ENCODE peak calls at places on chromosomes 11 and 22, in seven cellular contexts. C is K562, Q is heart left ventricle, Z is upper lobe of left lung, W is right lobe of liver, A is body of pancreas, B is A549. I is an unnamed sample.

GRCh38 chr11:10324474-10324873 is 19.6 kb downstream of the ADM start:
- ATAC-seq in Z (no peak), Q (no peak), C (no peak), W (no peak), A (no peak), B (no peak), I (no peak)

GRCh38 chr11:71986131-71986530 is 12.6 kb upstream of the IL18BP start:
- ATAC-seq in Q (no peak), C (no peak), B (no peak), A (no peak), W (no peak), Z (no peak), I (no peak)

GRCh38 chr11:130471731-130472433 is 23.4 kb downstream of the ADAMTS15 start:
- ATAC-seq in C (no peak), B (no peak), Q (no peak), A (no peak), W (no peak), Z (no peak), I (no peak)

GRCh38 chr22:44193537-44193896 is 12.8 kb downstream of the PARVG start:
- ATAC-seq in A (no peak), Z (no peak), Q (no peak), C (no peak), B (no peak), W (no peak), I (no peak)

GRCh38 chr11:117171007-117171647 is 7.4 kb upstream of the SIDT2 start:
- ATAC-seq in Q (peak), A (no peak), W (no peak), C (peak), Z (no peak), B (no peak), I (no peak)

GRCh38 chr11:130671801-130672700 is 223.6 kb downstream of the ADAMTS15 start:
- ATAC-seq in Z (peak), A (peak), W (peak), Q (peak), B (no peak), C (no peak), I (peak)

GRCh38 chr11:118216621-118217526 is 7.9 kb downstream of the JAML start:
- ATAC-seq in C (no peak), A (no peak), Q (no peak), Z (no peak), W (no peak), B (no peak), I (no peak)

GRCh38 chr11:125053167-125053566 is 9.9 kb upstream of the SLC37A2 start:
- ATAC-seq in C (no peak), A (no peak), Q (no peak), Z (no peak), W (no peak), B (no peak), I (no peak)

GRCh38 chr11:131512228-131512627 is 141.8 kb downstream of the NTM start:
- ATAC-seq in B (no peak), C (no peak), W (no peak), Q (peak), A (no peak), Z (peak), I (no peak)

GRCh38 chr11:69997352-69997751 is 80.8 kb upstream of the ANO1 start:
- ATAC-seq in A (no peak), B (no peak), Q (no peak), W (no peak), C (no peak), Z (no peak), I (no peak)

GRCh38 chr22:35749808-35750207 is 32.1 kb downstream of the APOL5 start:
- ATAC-seq in Q (no peak), W (no peak), Z (no peak), B (no peak), C (no peak), A (no peak), I (no peak)

GRCh38 chr11:122354029-122354697 is 238.1 kb upstream of the BLID start:
- ATAC-seq in W (no peak), Z (peak), A (no peak), C (no peak), B (no peak), Q (peak), I (peak)

GRCh38 chr22:41216984-41217383 is 11.9 kb downstream of the L3MBTL2 start:
- ATAC-seq in Q (peak), Z (peak), B (no peak), A (no peak), C (no peak), W (no peak), I (peak)

GRCh38 chr11:60871378-60872061 is 4.2 kb downstream of the ZP1 start:
- ATAC-seq in C (peak), W (peak), A (no peak), B (peak), Q (peak), Z (no peak), I (no peak)

GRCh38 chr11:12189543-12190235 is 79.3 kb downstream of the MICAL2 start:
- ATAC-seq in B (no peak), C (no peak), Z (no peak), A (no peak), Q (peak), W (no peak), I (no peak)

GRCh38 chr22:22034469-22035132 is 52.0 kb upstream of the TOP3B start:
- ATAC-seq in B (no peak), C (no peak), Z (no peak), A (no peak), Q (no peak), W (no peak), I (no peak)

GRCh38 chr11:114077482-114078305 is 18.2 kb downstream of the ZBTB16 start:
- ATAC-seq in B (no peak), Q (no peak), W (no peak), C (no peak), Z (no peak), A (no peak), I (no peak)

GRCh38 chr11:94734563-94735275 is 33.4 kb upstream of the AMOTL1 start:
- ATAC-seq in Q (no peak), C (no peak), W (no peak), B (no peak), A (no peak), Z (no peak), I (no peak)

GRCh38 chr11:62588966-62589637 is 2.2 kb downstream of the TUT1 start:
- ATAC-seq in Z (no peak), Q (no peak), B (no peak), A (no peak), W (no peak), C (no peak), I (no peak)

GRCh38 chr22:19874307-19875060 is 19.8 kb upstream of the GNB1L start:
- ATAC-seq in C (peak), B (no peak), Q (peak), W (no peak), A (no peak), Z (peak), I (no peak)

GRCh38 chr11:128579790-128580504 is 7.4 kb downstream of the ETS1 start:
- ATAC-seq in Z (no peak), B (no peak), A (no peak), Q (no peak), C (no peak), W (peak), I (no peak)

GRCh38 chr11:126963115-126963514 is 37.5 kb downstream of the KIRREL3 start:
- ATAC-seq in W (no peak), Z (no peak), Q (no peak), A (no peak), C (no peak), B (no peak), I (no peak)

GRCh38 chr11:91299980-91300379 is 924.6 kb upstream of the FAT3 start:
- ATAC-seq in Q (no peak), W (no peak), B (no peak), C (no peak), A (no peak), Z (no peak), I (no peak)
- TF ChIP-seq POLR2A in Q (no peak), W (no peak), B (no peak), C (no peak), A (no peak), Z (no peak), I (no peak)

GRCh38 chr11:64887234-64887756 is 8.9 kb upstream of the EHD1 start:
- ATAC-seq in B (no peak), Q (no peak), C (no peak), A (no peak), W (no peak), Z (no peak), I (no peak)
- H3K4me3 ChIP-seq in B (peak), Q (no peak), C (peak), A (no peak), W (no peak), Z (no peak), I (peak)

GRCh38 chr11:57667715-57668466 is at the start of gene ZDHHC5:
- ATAC-seq in W (peak), A (peak), Q (peak), B (peak), C (peak), Z (peak), I (peak)
- TF ChIP-seq POLR2A in W (peak), A (peak), Q (peak), B (peak), C (peak), Z (peak), I (peak)

DNA sequence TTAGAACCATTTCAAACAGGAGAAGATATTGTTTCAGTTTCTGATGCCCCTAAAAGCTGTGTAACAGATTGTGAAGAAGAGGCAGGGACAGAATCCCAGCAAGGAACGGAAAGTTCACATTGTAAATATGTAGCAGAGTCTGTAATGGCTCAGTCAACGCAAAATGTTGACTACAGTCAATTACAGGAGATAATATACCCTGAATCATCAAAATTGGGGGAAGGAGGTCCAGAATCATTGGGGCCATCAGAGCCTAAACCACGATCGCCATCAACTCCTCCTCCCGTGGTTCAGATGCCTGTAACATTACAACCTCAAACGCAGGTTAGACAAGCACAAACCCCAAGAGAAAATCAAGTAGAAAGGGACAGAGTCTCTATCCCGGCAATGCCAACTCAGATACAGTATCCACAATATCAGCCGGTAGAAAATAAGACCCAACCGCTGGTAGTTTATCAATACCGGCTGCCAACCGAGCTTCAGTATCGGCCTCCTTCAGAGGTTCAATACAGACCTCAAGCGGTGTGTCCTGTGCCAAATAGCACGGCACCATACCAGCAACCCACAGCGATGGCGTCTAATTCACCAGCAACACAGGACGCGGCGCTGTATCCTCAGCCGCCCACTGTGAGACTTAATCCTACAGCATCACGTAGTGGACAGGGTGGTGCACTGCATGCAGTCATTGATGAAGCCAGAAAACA is 40.8 kb downstream of the IGLL1 start:
- ATAC-seq in Q (peak), B (peak), W (peak), A (peak), C (peak), Z (peak), I (peak)
- H3K4me3 ChIP-seq in Q (no peak), B (peak), W (no peak), A (no peak), C (no peak), Z (peak), I (no peak)

GRCh38 chr11:1514349-1515061 is 27.9 kb upstream of the MOB2 start:
- ATAC-seq in A (no peak), Q (peak), W (no peak), B (no peak), C (no peak), Z (no peak), I (no peak)
- TF ChIP-seq POLR2A in A (no peak), Q (no peak), W (no peak), B (no peak), C (no peak), Z (no peak), I (no peak)

GRCh38 chr11:95972055-95972454 is 48.1 kb upstream of the MTMR2 start:
- ATAC-seq in Z (no peak), W (no peak), Q (no peak), A (no peak), B (no peak), C (no peak), I (peak)
- H3K4me3 ChIP-seq in Z (no peak), W (no peak), Q (no peak), A (no peak), B (no peak), C (no peak), I (no peak)

DNA sequence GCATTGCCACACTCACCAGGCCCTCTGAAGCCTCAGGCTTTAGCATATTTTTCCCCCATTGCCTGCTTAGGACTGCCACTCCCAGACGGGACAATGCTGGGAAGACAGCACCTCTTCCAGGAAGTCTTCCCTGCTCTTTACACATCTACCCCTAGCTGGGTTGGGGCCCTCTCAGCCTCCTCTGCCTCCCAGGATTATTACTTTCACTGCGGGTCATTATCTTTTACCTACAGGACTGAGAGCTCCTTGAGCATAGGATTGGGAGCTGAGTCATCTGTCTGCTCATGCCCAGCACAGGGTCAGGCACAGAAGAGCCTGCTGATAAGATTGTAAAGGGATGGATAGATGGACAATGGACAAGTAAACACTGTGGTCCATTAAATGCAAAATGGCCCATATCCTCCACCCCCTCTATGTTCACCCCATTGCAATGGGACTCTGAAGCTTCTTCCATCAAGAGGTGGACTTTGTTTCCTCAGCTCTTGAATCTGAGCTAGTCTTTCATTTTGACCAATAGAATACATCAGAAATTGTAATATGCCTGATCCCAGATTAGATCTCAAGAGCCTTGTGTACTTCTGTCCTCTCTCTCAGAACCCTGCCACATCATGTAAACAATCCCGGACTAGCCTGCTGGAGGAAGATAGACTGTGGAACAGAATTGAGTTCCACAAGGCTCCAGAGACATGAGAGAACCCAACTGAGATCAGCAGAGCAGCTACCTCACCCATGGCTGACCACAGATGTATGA is 32.0 kb upstream of the LRRC32 start:
- ATAC-seq in W (no peak), B (no peak), C (peak), Z (no peak), Q (no peak), A (no peak), I (no peak)
- TF ChIP-seq POLR2A in W (no peak), B (no peak), C (no peak), Z (no peak), Q (no peak), A (no peak), I (no peak)

GRCh38 chr11:65606876-65607613 is 7.0 kb downstream of the MAP3K11 start:
- ATAC-seq in A (peak), W (peak), Z (peak), B (no peak), Q (peak), C (peak), I (peak)
- H3K4me3 ChIP-seq in A (no peak), W (no peak), Z (peak), B (no peak), Q (no peak), C (no peak), I (no peak)

GRCh38 chr11:46120711-46121327 is 435 bp downstream of the PHF21A start:
- ATAC-seq in Q (peak), Z (peak), C (peak), A (peak), W (peak), B (peak), I (peak)

GRCh38 chr11:46119053-46119351 is 2.3 kb downstream of the PHF21A start:
- ATAC-seq in W (no peak), B (no peak), Z (no peak), Q (no peak), A (no peak), C (peak), I (no peak)

GRCh38 chr11:46117842-46118241 is 3.4 kb downstream of the PHF21A start:
- ATAC-seq in B (no peak), C (peak), A (no peak), Z (no peak), W (no peak), Q (no peak), I (no peak)

GRCh38 chr11:46120361-46120710 is 918 bp downstream of the PHF21A start:
- ATAC-seq in Q (peak), C (peak), B (peak), Z (peak), W (no peak), A (no peak), I (no peak)

GRCh38 chr11:46119352-46120216 is 1.7 kb downstream of the PHF21A start:
- ATAC-seq in A (no peak), Z (peak), W (peak), B (no peak), Q (peak), C (peak), I (no peak)
- TF ChIP-seq POLR2A in A (peak), Z (peak), W (no peak), B (no peak), Q (no peak), C (no peak), I (no peak)

GRCh38 chr11:111370270-111370901 is 8.7 kb downstream of the POU2AF1 start:
- ATAC-seq in Q (no peak), B (no peak), W (no peak), Z (no peak), C (no peak), A (no peak), I (no peak)

GRCh38 chr11:111366560-111367410 is 12.3 kb downstream of the POU2AF1 start:
- ATAC-seq in C (no peak), A (no peak), B (no peak), Z (no peak), Q (no peak), W (no peak), I (no peak)

GRCh38 chr11:111368285-111368560 is 10.9 kb downstream of the POU2AF1 start:
- ATAC-seq in W (no peak), Z (no peak), A (no peak), Q (no peak), B (no peak), C (no peak), I (no peak)

GRCh38 chr11:111365722-111366559 is 13.1 kb downstream of the POU2AF1 start:
- ATAC-seq in C (no peak), B (no peak), Z (no peak), Q (no peak), W (no peak), A (peak), I (no peak)

DNA sequence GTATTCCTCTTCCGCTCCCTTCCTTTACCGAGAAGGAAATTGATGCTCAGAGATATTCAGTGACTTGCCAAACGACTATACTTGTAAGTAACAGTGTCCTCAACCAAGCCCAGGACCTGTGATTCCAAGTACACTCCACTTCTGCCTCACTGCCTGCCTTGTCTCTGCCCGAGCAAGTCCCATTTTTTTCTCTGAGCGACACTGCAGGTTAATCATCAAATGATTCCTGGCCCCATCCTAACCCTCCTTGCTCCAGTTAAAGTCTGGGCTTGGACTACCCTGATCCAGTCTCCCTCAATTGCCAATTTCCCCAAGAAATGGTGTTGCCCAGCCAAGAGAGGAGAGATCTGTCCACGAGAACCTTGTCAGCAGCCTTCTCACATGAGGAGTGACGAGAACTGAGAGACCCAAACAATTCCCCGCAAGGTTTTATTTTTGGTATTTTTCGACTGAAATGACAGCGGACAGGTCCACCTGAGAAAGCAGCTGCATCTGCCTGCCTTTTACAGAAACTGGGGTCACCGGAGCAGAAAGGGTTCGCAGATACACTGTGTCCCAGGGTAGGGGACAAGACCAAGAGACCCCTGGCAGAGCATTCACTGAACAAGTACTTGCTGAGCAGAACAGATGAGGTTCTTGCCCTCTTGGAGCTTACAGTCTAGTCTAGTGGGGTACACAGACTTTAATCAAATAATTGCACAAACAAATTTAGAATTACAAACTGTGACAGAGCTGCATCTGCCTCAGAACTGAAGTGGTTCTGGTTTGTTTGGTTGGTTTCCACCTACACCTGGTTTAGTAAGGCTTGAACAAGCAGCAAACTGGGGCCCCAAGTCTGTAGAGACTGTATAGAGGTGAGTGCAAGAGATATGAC is 11.4 kb downstream of the POU2AF1 start:
- ATAC-seq in C (no peak), W (no peak), Z (no peak), Q (no peak), B (no peak), A (no peak), I (no peak)
- H3K4me3 ChIP-seq in C (no peak), W (no peak), Z (no peak), Q (no peak), B (no peak), A (no peak), I (no peak)